ENCODE peak calls at places on chromosome 20, in eight cellular contexts. One of them, this sample, is unnamed.

GRCh38 chr20:53642196-53643030 is 48.8 kb upstream of the ZNF217 start:
- DNase-seq in IMR-90: peak; percentile 50
- DNase-seq in osteoblast: no peak
- DNase-seq in H9: no peak
- DNase-seq in HepG2: peak; percentile 99
- DNase-seq in OCI-LY7: peak; percentile 53
- DNase-seq in mammary epithelial cell: peak; percentile 68
- DNase-seq in neural progenitor cell: peak; percentile 65
- DNase-seq in this sample: peak; percentile 73

GRCh38 chr20:19115581-19115980 is 96.9 kb upstream of the SLC24A3 start:
- DNase-seq in IMR-90: no peak
- DNase-seq in osteoblast: no peak
- DNase-seq in H9: no peak
- DNase-seq in HepG2: no peak
- DNase-seq in OCI-LY7: no peak
- DNase-seq in mammary epithelial cell: no peak
- DNase-seq in neural progenitor cell: no peak
- DNase-seq in this sample: no peak

GRCh38 chr20:23111307-23111943 is 25.3 kb upstream of the CD93 start:
- DNase-seq in IMR-90: no peak
- DNase-seq in osteoblast: no peak
- DNase-seq in H9: no peak
- DNase-seq in HepG2: no peak
- DNase-seq in OCI-LY7: no peak
- DNase-seq in mammary epithelial cell: no peak
- DNase-seq in neural progenitor cell: no peak
- DNase-seq in this sample: no peak

GRCh38 chr20:15902493-15902892 is 670.8 kb downstream of the KIF16B start:
- DNase-seq in IMR-90: no peak
- DNase-seq in osteoblast: peak; percentile 36
- DNase-seq in H9: peak; percentile 63
- DNase-seq in HepG2: no peak
- DNase-seq in OCI-LY7: peak; percentile 38
- DNase-seq in mammary epithelial cell: no peak
- DNase-seq in neural progenitor cell: peak; percentile 29
- DNase-seq in this sample: no peak

GRCh38 chr20:20184149-20184548 is 131.8 kb downstream of the CFAP61 start:
- DNase-seq in IMR-90: no peak
- DNase-seq in osteoblast: no peak
- DNase-seq in H9: no peak
- DNase-seq in HepG2: no peak
- DNase-seq in OCI-LY7: no peak
- DNase-seq in mammary epithelial cell: no peak
- DNase-seq in neural progenitor cell: no peak
- DNase-seq in this sample: peak; percentile 55

GRCh38 chr20:17721802-17722486 is 22.2 kb downstream of the BANF2 start:
- DNase-seq in IMR-90: no peak
- DNase-seq in osteoblast: no peak
- DNase-seq in H9: no peak
- DNase-seq in HepG2: peak; percentile 99
- DNase-seq in OCI-LY7: peak; percentile 25
- DNase-seq in mammary epithelial cell: no peak
- DNase-seq in neural progenitor cell: no peak
- DNase-seq in this sample: no peak

GRCh38 chr20:48815537-48815936 is 12.3 kb downstream of the PREX1 start:
- DNase-seq in IMR-90: no peak
- DNase-seq in osteoblast: no peak
- DNase-seq in H9: no peak
- DNase-seq in HepG2: no peak
- DNase-seq in OCI-LY7: peak; percentile 48
- DNase-seq in mammary epithelial cell: no peak
- DNase-seq in neural progenitor cell: no peak
- DNase-seq in this sample: no peak

GRCh38 chr20:7866279-7866678 is 74.0 kb downstream of the HAO1 start:
- DNase-seq in IMR-90: no peak
- DNase-seq in osteoblast: no peak
- DNase-seq in H9: no peak
- DNase-seq in HepG2: peak; percentile 44
- DNase-seq in OCI-LY7: no peak
- DNase-seq in mammary epithelial cell: no peak
- DNase-seq in neural progenitor cell: no peak
- DNase-seq in this sample: no peak

GRCh38 chr20:59084041-59084841 is 41.7 kb upstream of the PRELID3B start:
- DNase-seq in IMR-90: no peak
- DNase-seq in osteoblast: no peak
- DNase-seq in H9: no peak
- DNase-seq in HepG2: no peak
- DNase-seq in OCI-LY7: no peak
- DNase-seq in mammary epithelial cell: no peak
- DNase-seq in neural progenitor cell: no peak
- DNase-seq in this sample: no peak

GRCh38 chr20:64167676-64168075 is 3.4 kb downstream of the MYT1 start:
- DNase-seq in IMR-90: no peak
- DNase-seq in osteoblast: peak; percentile 87
- DNase-seq in H9: no peak
- DNase-seq in HepG2: no peak
- DNase-seq in OCI-LY7: no peak
- DNase-seq in mammary epithelial cell: no peak
- DNase-seq in neural progenitor cell: no peak
- DNase-seq in this sample: no peak

GRCh38 chr20:41145821-41146620 is 8.7 kb downstream of the PLCG1 start:
- DNase-seq in IMR-90: no peak
- DNase-seq in osteoblast: peak; percentile 62
- DNase-seq in H9: no peak
- DNase-seq in HepG2: no peak
- DNase-seq in OCI-LY7: peak; percentile 67
- DNase-seq in mammary epithelial cell: no peak
- DNase-seq in neural progenitor cell: no peak
- DNase-seq in this sample: no peak

GRCh38 chr20:25489221-25489863 is 81.9 kb downstream of the GINS1 start:
- DNase-seq in IMR-90: no peak
- DNase-seq in osteoblast: peak; percentile 52
- DNase-seq in H9: no peak
- DNase-seq in HepG2: no peak
- DNase-seq in OCI-LY7: no peak
- DNase-seq in mammary epithelial cell: no peak
- DNase-seq in neural progenitor cell: no peak
- DNase-seq in this sample: no peak

GRCh38 chr20:24989162-24989561 is 3.4 kb downstream of the APMAP start:
- DNase-seq in IMR-90: no peak
- DNase-seq in osteoblast: no peak
- DNase-seq in H9: no peak
- DNase-seq in HepG2: no peak
- DNase-seq in OCI-LY7: no peak
- DNase-seq in mammary epithelial cell: no peak
- DNase-seq in neural progenitor cell: no peak
- DNase-seq in this sample: no peak

GRCh38 chr20:558117-558516 is 14.5 kb upstream of the CSNK2A1 start:
- DNase-seq in IMR-90: no peak
- DNase-seq in osteoblast: no peak
- DNase-seq in H9: no peak
- DNase-seq in HepG2: no peak
- DNase-seq in OCI-LY7: no peak
- DNase-seq in mammary epithelial cell: no peak
- DNase-seq in neural progenitor cell: no peak
- DNase-seq in this sample: no peak

GRCh38 chr20:26214991-26215390 is 518.3 kb upstream of the ZNF337 start:
- DNase-seq in IMR-90: peak; percentile 3
- DNase-seq in osteoblast: no peak
- DNase-seq in H9: no peak
- DNase-seq in HepG2: no peak
- DNase-seq in OCI-LY7: no peak
- DNase-seq in mammary epithelial cell: no peak
- DNase-seq in neural progenitor cell: no peak
- DNase-seq in this sample: no peak

GRCh38 chr20:18801516-18801915 is 12.1 kb upstream of the SCP2D1 start:
- DNase-seq in IMR-90: no peak
- DNase-seq in osteoblast: no peak
- DNase-seq in H9: no peak
- DNase-seq in HepG2: no peak
- DNase-seq in OCI-LY7: no peak
- DNase-seq in mammary epithelial cell: no peak
- DNase-seq in neural progenitor cell: no peak
- DNase-seq in this sample: no peak

GRCh38 chr20:18739785-18740184 is 73.8 kb upstream of the SCP2D1 start:
- DNase-seq in IMR-90: peak; percentile 90
- DNase-seq in osteoblast: no peak
- DNase-seq in H9: no peak
- DNase-seq in HepG2: no peak
- DNase-seq in OCI-LY7: no peak
- DNase-seq in mammary epithelial cell: no peak
- DNase-seq in neural progenitor cell: peak; percentile 48
- DNase-seq in this sample: no peak

GRCh38 chr20:19212524-19213502 is at the start of gene SLC24A3:
- DNase-seq in IMR-90: no peak
- DNase-seq in osteoblast: no peak
- DNase-seq in H9: peak; percentile 75
- DNase-seq in HepG2: peak; percentile 23
- DNase-seq in OCI-LY7: no peak
- DNase-seq in mammary epithelial cell: peak; percentile 14
- DNase-seq in neural progenitor cell: peak; percentile 91
- DNase-seq in this sample: peak; percentile 86

GRCh38 chr20:57900226-57900905 is 190.6 kb upstream of the PMEPA1 start:
- DNase-seq in IMR-90: no peak
- DNase-seq in osteoblast: no peak
- DNase-seq in H9: no peak
- DNase-seq in HepG2: no peak
- DNase-seq in OCI-LY7: no peak
- DNase-seq in mammary epithelial cell: peak; percentile 50
- DNase-seq in neural progenitor cell: no peak
- DNase-seq in this sample: no peak
- H3K27ac ChIP-seq in IMR-90: no peak overlapping the region
- H3K27ac ChIP-seq in osteoblast: no peak overlapping the region
- H3K27ac ChIP-seq in H9: no peak overlapping the region
- H3K27ac ChIP-seq in HepG2: no peak overlapping the region
- H3K27ac ChIP-seq in OCI-LY7: no peak overlapping the region
- H3K27ac ChIP-seq in mammary epithelial cell: no peak overlapping the region
- H3K27ac ChIP-seq in neural progenitor cell: no peak overlapping the region
- H3K27ac ChIP-seq in this sample: no peak overlapping the region

GRCh38 chr20:32527052-32527446 is 58.1 kb downstream of the NOL4L start:
- DNase-seq in IMR-90: no peak
- DNase-seq in osteoblast: peak; percentile 77
- DNase-seq in H9: no peak
- DNase-seq in HepG2: no peak
- DNase-seq in OCI-LY7: no peak
- DNase-seq in mammary epithelial cell: no peak
- DNase-seq in neural progenitor cell: no peak
- DNase-seq in this sample: no peak
- H2AFZ ChIP-seq in IMR-90: no peak overlapping the region
- H2AFZ ChIP-seq in osteoblast: no peak overlapping the region
- H2AFZ ChIP-seq in H9: no peak overlapping the region
- H2AFZ ChIP-seq in HepG2: no peak overlapping the region
- H2AFZ ChIP-seq in OCI-LY7: no peak overlapping the region
- H2AFZ ChIP-seq in mammary epithelial cell: no peak overlapping the region
- H2AFZ ChIP-seq in neural progenitor cell: no peak overlapping the region
- H2AFZ ChIP-seq in this sample: no peak overlapping the region

GRCh38 chr20:32834972-32835371 is 15.2 kb downstream of the MAPRE1 start:
- DNase-seq in IMR-90: no peak
- DNase-seq in osteoblast: no peak
- DNase-seq in H9: no peak
- DNase-seq in HepG2: no peak
- DNase-seq in OCI-LY7: no peak
- DNase-seq in mammary epithelial cell: no peak
- DNase-seq in neural progenitor cell: no peak
- DNase-seq in this sample: no peak

GRCh38 chr20:32829291-32830005 is 9.7 kb downstream of the MAPRE1 start:
- DNase-seq in IMR-90: peak; percentile 24
- DNase-seq in osteoblast: peak; percentile 76
- DNase-seq in H9: no peak
- DNase-seq in HepG2: no peak
- DNase-seq in OCI-LY7: no peak
- DNase-seq in mammary epithelial cell: no peak
- DNase-seq in neural progenitor cell: no peak
- DNase-seq in this sample: no peak

GRCh38 chr20:32831982-32832381 is 12.2 kb downstream of the MAPRE1 start:
- DNase-seq in IMR-90: no peak
- DNase-seq in osteoblast: no peak
- DNase-seq in H9: no peak
- DNase-seq in HepG2: no peak
- DNase-seq in OCI-LY7: no peak
- DNase-seq in mammary epithelial cell: no peak
- DNase-seq in neural progenitor cell: no peak
- DNase-seq in this sample: no peak

GRCh38 chr20:32830437-32830836 is 10.7 kb downstream of the MAPRE1 start:
- DNase-seq in IMR-90: peak; percentile 34
- DNase-seq in osteoblast: no peak
- DNase-seq in H9: no peak
- DNase-seq in HepG2: no peak
- DNase-seq in OCI-LY7: no peak
- DNase-seq in mammary epithelial cell: no peak
- DNase-seq in neural progenitor cell: no peak
- DNase-seq in this sample: no peak

DNA sequence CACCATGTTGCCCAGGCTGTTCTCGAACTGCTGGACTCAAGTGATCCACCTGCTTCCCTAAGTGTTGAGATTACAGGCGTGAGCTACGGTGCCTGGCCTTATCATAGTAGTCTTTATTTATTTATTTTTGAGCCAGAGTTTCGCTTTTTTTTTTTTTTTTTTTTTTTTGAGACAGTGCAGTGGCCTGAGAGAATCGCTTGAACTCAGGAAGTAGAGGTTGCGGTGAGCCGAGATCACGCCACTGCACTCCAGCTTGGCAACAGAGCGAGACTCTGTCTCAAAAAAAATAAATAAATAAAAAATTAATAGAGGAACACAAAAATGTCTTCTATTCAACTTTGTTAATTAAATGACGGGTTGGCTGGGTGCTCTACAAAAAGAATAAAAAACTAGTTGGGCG is 12.9 kb downstream of the MAPRE1 start:
- DNase-seq in IMR-90: no peak
- DNase-seq in osteoblast: no peak
- DNase-seq in H9: no peak
- DNase-seq in HepG2: no peak
- DNase-seq in OCI-LY7: no peak
- DNase-seq in mammary epithelial cell: no peak
- DNase-seq in neural progenitor cell: no peak
- DNase-seq in this sample: no peak
- H3K27ac ChIP-seq in IMR-90: no peak overlapping the region
- H3K27ac ChIP-seq in osteoblast: no peak overlapping the region
- H3K27ac ChIP-seq in H9: no peak overlapping the region
- H3K27ac ChIP-seq in HepG2: no peak overlapping the region
- H3K27ac ChIP-seq in OCI-LY7: no peak overlapping the region
- H3K27ac ChIP-seq in mammary epithelial cell: no peak overlapping the region
- H3K27ac ChIP-seq in neural progenitor cell: peak overlapping the region; percentile 4
- H3K27ac ChIP-seq in this sample: no peak overlapping the region

DNA sequence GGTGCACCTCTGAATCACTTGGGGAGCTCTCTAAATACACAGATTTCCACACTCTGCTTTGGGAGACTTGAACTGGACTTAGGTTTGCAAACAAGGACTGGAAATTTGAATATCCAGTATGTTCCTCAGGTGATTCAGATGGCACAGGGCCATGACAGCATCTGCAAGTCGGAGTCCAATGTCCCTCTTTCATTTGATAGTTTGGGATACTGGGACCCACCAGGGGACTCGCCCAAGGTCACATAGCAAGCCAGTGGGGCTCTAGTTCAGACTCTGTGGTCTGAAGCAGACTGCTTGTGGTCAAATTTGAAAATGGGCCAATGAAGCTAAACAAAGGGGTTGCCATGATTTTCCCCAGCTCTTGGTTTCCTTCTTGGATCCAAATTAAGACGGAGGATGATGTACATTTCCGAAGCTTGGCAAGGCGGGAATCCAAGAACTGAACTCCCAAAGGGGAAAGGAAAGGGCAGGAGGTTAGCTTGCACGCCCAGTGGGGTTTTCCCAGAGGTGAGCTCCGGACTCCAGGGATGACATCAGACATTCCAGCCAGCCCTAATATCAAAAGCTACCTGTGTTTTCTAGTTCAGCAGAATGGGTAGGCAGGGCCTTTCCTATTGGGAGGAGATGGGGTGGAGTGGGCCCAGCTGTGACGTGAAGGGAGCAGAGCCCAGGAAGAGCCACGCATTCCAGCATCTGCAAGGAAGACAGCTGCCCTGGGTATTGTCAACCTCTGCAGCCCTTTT is 3.4 kb upstream of the SYS1 start:
- DNase-seq in IMR-90: no peak
- DNase-seq in osteoblast: peak; percentile 54
- DNase-seq in H9: no peak
- DNase-seq in HepG2: peak; percentile 82
- DNase-seq in OCI-LY7: no peak
- DNase-seq in mammary epithelial cell: peak; percentile 97
- DNase-seq in neural progenitor cell: peak; percentile 53
- DNase-seq in this sample: no peak
- H2AFZ ChIP-seq in IMR-90: no peak overlapping the region
- H2AFZ ChIP-seq in osteoblast: no peak overlapping the region
- H2AFZ ChIP-seq in H9: no peak overlapping the region
- H2AFZ ChIP-seq in HepG2: no peak overlapping the region
- H2AFZ ChIP-seq in OCI-LY7: no peak overlapping the region
- H2AFZ ChIP-seq in mammary epithelial cell: peak overlapping the region; percentile 32
- H2AFZ ChIP-seq in neural progenitor cell: no peak overlapping the region
- H2AFZ ChIP-seq in this sample: no peak overlapping the region

This sample was measured in MM.1S.